ENCODE peak calls at places on chromosomes 4 and X, in nine cellular contexts. One of them, this sample, is unnamed.

GRCh38 chrX:131854586-131854985 is 168.5 kb upstream of the STK26 start:
- DNase-seq in GM03348: no peak
- DNase-seq in choroid plexus epithelial cell: peak; percentile 4
- DNase-seq in sigmoid colon: no peak
- DNase-seq in progenitor cell of endocrine pancreas: no peak
- DNase-seq in HTR-8/SVneo: no peak
- DNase-seq in T-helper 17 cell: no peak
- DNase-seq in T-helper 2 cell: peak; percentile 16
- DNase-seq in Right ventricle myocardium superior: no peak
- DNase-seq in this sample: no peak

GRCh38 chr4:10091531-10092181 is 24.9 kb downstream of the WDR1 start:
- DNase-seq in GM03348: no peak
- DNase-seq in choroid plexus epithelial cell: peak; percentile 88
- DNase-seq in sigmoid colon: no peak
- DNase-seq in progenitor cell of endocrine pancreas: no peak
- DNase-seq in HTR-8/SVneo: no peak
- DNase-seq in T-helper 17 cell: no peak
- DNase-seq in T-helper 2 cell: no peak
- DNase-seq in Right ventricle myocardium superior: peak; percentile 40
- DNase-seq in this sample: peak; percentile 84

GRCh38 chrX:71532078-71532752 is 689 bp upstream of the OGT start:
- DNase-seq in GM03348: peak; percentile 16
- DNase-seq in choroid plexus epithelial cell: peak; percentile 44
- DNase-seq in sigmoid colon: no peak
- DNase-seq in progenitor cell of endocrine pancreas: no peak
- DNase-seq in HTR-8/SVneo: no peak
- DNase-seq in T-helper 17 cell: peak; percentile 17
- DNase-seq in T-helper 2 cell: peak; percentile 96
- DNase-seq in Right ventricle myocardium superior: no peak
- DNase-seq in this sample: no peak

GRCh38 chr4:54230479-54231418 is 1.7 kb downstream of the PDGFRA start:
- DNase-seq in GM03348: peak; percentile 65
- DNase-seq in choroid plexus epithelial cell: peak; percentile 61
- DNase-seq in sigmoid colon: peak; percentile 81
- DNase-seq in progenitor cell of endocrine pancreas: peak; percentile 17
- DNase-seq in HTR-8/SVneo: no peak
- DNase-seq in T-helper 17 cell: no peak
- DNase-seq in T-helper 2 cell: peak; percentile 12
- DNase-seq in Right ventricle myocardium superior: peak; percentile 77
- DNase-seq in this sample: no peak

GRCh38 chrX:150099316-150099715 is 161.0 kb upstream of the EOLA2 start:
- DNase-seq in GM03348: no peak
- DNase-seq in choroid plexus epithelial cell: no peak
- DNase-seq in sigmoid colon: no peak
- DNase-seq in progenitor cell of endocrine pancreas: no peak
- DNase-seq in HTR-8/SVneo: no peak
- DNase-seq in T-helper 17 cell: no peak
- DNase-seq in T-helper 2 cell: no peak
- DNase-seq in Right ventricle myocardium superior: no peak
- DNase-seq in this sample: no peak

GRCh38 chrX:72128881-72129280 is 2.8 kb downstream of the RTL5 start:
- DNase-seq in GM03348: peak; percentile 7
- DNase-seq in choroid plexus epithelial cell: peak; percentile 19
- DNase-seq in sigmoid colon: no peak
- DNase-seq in progenitor cell of endocrine pancreas: no peak
- DNase-seq in HTR-8/SVneo: peak; percentile 54
- DNase-seq in T-helper 17 cell: no peak
- DNase-seq in T-helper 2 cell: no peak
- DNase-seq in Right ventricle myocardium superior: no peak
- DNase-seq in this sample: no peak

GRCh38 chr4:102036619-102037376 is 246.3 kb downstream of the BANK1 start:
- DNase-seq in GM03348: peak; percentile 20
- DNase-seq in choroid plexus epithelial cell: peak; percentile 48
- DNase-seq in sigmoid colon: no peak
- DNase-seq in progenitor cell of endocrine pancreas: no peak
- DNase-seq in HTR-8/SVneo: no peak
- DNase-seq in T-helper 17 cell: no peak
- DNase-seq in T-helper 2 cell: no peak
- DNase-seq in Right ventricle myocardium superior: no peak
- DNase-seq in this sample: no peak

GRCh38 chr4:38001927-38002326 is 41.7 kb downstream of the PTTG2 start:
- DNase-seq in GM03348: no peak
- DNase-seq in choroid plexus epithelial cell: no peak
- DNase-seq in sigmoid colon: no peak
- DNase-seq in progenitor cell of endocrine pancreas: no peak
- DNase-seq in HTR-8/SVneo: no peak
- DNase-seq in T-helper 17 cell: no peak
- DNase-seq in T-helper 2 cell: no peak
- DNase-seq in Right ventricle myocardium superior: no peak
- DNase-seq in this sample: no peak

GRCh38 chrX:106862972-106863688 is 40.0 kb downstream of the RIPPLY1 start:
- DNase-seq in GM03348: no peak
- DNase-seq in choroid plexus epithelial cell: peak; percentile 23
- DNase-seq in sigmoid colon: no peak
- DNase-seq in progenitor cell of endocrine pancreas: no peak
- DNase-seq in HTR-8/SVneo: no peak
- DNase-seq in T-helper 17 cell: no peak
- DNase-seq in T-helper 2 cell: peak; percentile 18
- DNase-seq in Right ventricle myocardium superior: no peak
- DNase-seq in this sample: no peak

GRCh38 chr4:113837397-113837796 is 75.9 kb upstream of the CAMK2D start:
- DNase-seq in GM03348: peak; percentile 61
- DNase-seq in choroid plexus epithelial cell: peak; percentile 92
- DNase-seq in sigmoid colon: no peak
- DNase-seq in progenitor cell of endocrine pancreas: no peak
- DNase-seq in HTR-8/SVneo: no peak
- DNase-seq in T-helper 17 cell: no peak
- DNase-seq in T-helper 2 cell: peak; percentile 12
- DNase-seq in Right ventricle myocardium superior: no peak
- DNase-seq in this sample: no peak

GRCh38 chrX:109533631-109534030 is 3.0 kb upstream of the NXT2 start:
- DNase-seq in GM03348: no peak
- DNase-seq in choroid plexus epithelial cell: peak; percentile 10
- DNase-seq in sigmoid colon: no peak
- DNase-seq in progenitor cell of endocrine pancreas: no peak
- DNase-seq in HTR-8/SVneo: no peak
- DNase-seq in T-helper 17 cell: no peak
- DNase-seq in T-helper 2 cell: no peak
- DNase-seq in Right ventricle myocardium superior: no peak
- DNase-seq in this sample: no peak

GRCh38 chr4:88725986-88726385 is 28.4 kb upstream of the NAP1L5 start:
- DNase-seq in GM03348: no peak
- DNase-seq in choroid plexus epithelial cell: no peak
- DNase-seq in sigmoid colon: no peak
- DNase-seq in progenitor cell of endocrine pancreas: no peak
- DNase-seq in HTR-8/SVneo: no peak
- DNase-seq in T-helper 17 cell: no peak
- DNase-seq in T-helper 2 cell: no peak
- DNase-seq in Right ventricle myocardium superior: no peak
- DNase-seq in this sample: no peak

GRCh38 chr4:100977746-100978397 is 369.5 kb downstream of the PPP3CA start:
- DNase-seq in GM03348: peak; percentile 30
- DNase-seq in choroid plexus epithelial cell: peak; percentile 21
- DNase-seq in sigmoid colon: no peak
- DNase-seq in progenitor cell of endocrine pancreas: no peak
- DNase-seq in HTR-8/SVneo: no peak
- DNase-seq in T-helper 17 cell: no peak
- DNase-seq in T-helper 2 cell: no peak
- DNase-seq in Right ventricle myocardium superior: no peak
- DNase-seq in this sample: no peak

GRCh38 chr4:40915318-40916217 is 165.8 kb downstream of the NSUN7 start:
- DNase-seq in GM03348: peak; percentile 61
- DNase-seq in choroid plexus epithelial cell: no peak
- DNase-seq in sigmoid colon: peak; percentile 42
- DNase-seq in progenitor cell of endocrine pancreas: no peak
- DNase-seq in HTR-8/SVneo: no peak
- DNase-seq in T-helper 17 cell: no peak
- DNase-seq in T-helper 2 cell: peak; percentile 59
- DNase-seq in Right ventricle myocardium superior: no peak
- DNase-seq in this sample: no peak

GRCh38 chr4:154908168-154908567 is 127.1 kb downstream of the RBM46 start:
- DNase-seq in GM03348: peak; percentile 15
- DNase-seq in choroid plexus epithelial cell: no peak
- DNase-seq in sigmoid colon: no peak
- DNase-seq in progenitor cell of endocrine pancreas: no peak
- DNase-seq in HTR-8/SVneo: no peak
- DNase-seq in T-helper 17 cell: no peak
- DNase-seq in T-helper 2 cell: no peak
- DNase-seq in Right ventricle myocardium superior: no peak
- DNase-seq in this sample: no peak

GRCh38 chr4:76703123-76703490 is 194.8 kb downstream of the SOWAHB start:
- DNase-seq in GM03348: no peak
- DNase-seq in choroid plexus epithelial cell: peak; percentile 20
- DNase-seq in sigmoid colon: no peak
- DNase-seq in progenitor cell of endocrine pancreas: no peak
- DNase-seq in HTR-8/SVneo: peak; percentile 15
- DNase-seq in T-helper 17 cell: no peak
- DNase-seq in T-helper 2 cell: no peak
- DNase-seq in Right ventricle myocardium superior: no peak
- DNase-seq in this sample: no peak

GRCh38 chr4:25399502-25399901 is 22.4 kb downstream of the ANAPC4 start:
- DNase-seq in GM03348: no peak
- DNase-seq in choroid plexus epithelial cell: no peak
- DNase-seq in sigmoid colon: no peak
- DNase-seq in progenitor cell of endocrine pancreas: no peak
- DNase-seq in HTR-8/SVneo: no peak
- DNase-seq in T-helper 17 cell: no peak
- DNase-seq in T-helper 2 cell: no peak
- DNase-seq in Right ventricle myocardium superior: no peak
- DNase-seq in this sample: no peak

GRCh38 chr4:86089924-86090323 is 269.9 kb downstream of the MAPK10 start:
- DNase-seq in GM03348: no peak
- DNase-seq in choroid plexus epithelial cell: peak; percentile 36
- DNase-seq in sigmoid colon: no peak
- DNase-seq in progenitor cell of endocrine pancreas: no peak
- DNase-seq in HTR-8/SVneo: no peak
- DNase-seq in T-helper 17 cell: no peak
- DNase-seq in T-helper 2 cell: no peak
- DNase-seq in Right ventricle myocardium superior: no peak
- DNase-seq in this sample: no peak

GRCh38 chr4:67393699-67394281 is 151.5 kb downstream of the CENPC start:
- DNase-seq in GM03348: peak; percentile 28
- DNase-seq in choroid plexus epithelial cell: peak; percentile 65
- DNase-seq in sigmoid colon: no peak
- DNase-seq in progenitor cell of endocrine pancreas: no peak
- DNase-seq in HTR-8/SVneo: peak; percentile 2
- DNase-seq in T-helper 17 cell: no peak
- DNase-seq in T-helper 2 cell: peak; percentile 17
- DNase-seq in Right ventricle myocardium superior: no peak
- DNase-seq in this sample: no peak

GRCh38 chrX:129823523-129823922 is 20.2 kb downstream of the ZDHHC9 start:
- DNase-seq in GM03348: no peak
- DNase-seq in choroid plexus epithelial cell: no peak
- DNase-seq in sigmoid colon: no peak
- DNase-seq in progenitor cell of endocrine pancreas: no peak
- DNase-seq in HTR-8/SVneo: no peak
- DNase-seq in T-helper 17 cell: no peak
- DNase-seq in T-helper 2 cell: peak; percentile 45
- DNase-seq in Right ventricle myocardium superior: no peak
- DNase-seq in this sample: no peak

GRCh38 chr4:89268572-89269180 is 38.9 kb downstream of the GPRIN3 start:
- DNase-seq in GM03348: no peak
- DNase-seq in choroid plexus epithelial cell: peak; percentile 5
- DNase-seq in sigmoid colon: no peak
- DNase-seq in progenitor cell of endocrine pancreas: no peak
- DNase-seq in HTR-8/SVneo: no peak
- DNase-seq in T-helper 17 cell: no peak
- DNase-seq in T-helper 2 cell: no peak
- DNase-seq in Right ventricle myocardium superior: no peak
- DNase-seq in this sample: no peak

This sample was measured in chondrocyte.